ENCODE peak calls at places on chromosomes 3 and 15, in nine cellular contexts. C, W, Y, H, J, A, L, I and O are unnamed samples.

GRCh38 chr3:63639821-63640220 is 12.7 kb upstream of the SNTN start:
- DNase-seq in C (no peak), W (no peak), Y (no peak), H (no peak), J (no peak), A (no peak), L (no peak), I (no peak), O (no peak)

GRCh38 chr3:17510265-17510664 is 232.2 kb downstream of the TBC1D5 start:
- DNase-seq in C (no peak), W (no peak), Y (no peak), H (no peak), J (no peak), A (no peak), L (no peak), I (no peak), O (no peak)

GRCh38 chr3:52563984-52564383 is 27.6 kb downstream of the UQCC5 start:
- DNase-seq in C (no peak), W (no peak), Y (no peak), H (no peak), J (no peak), A (no peak), L (no peak), I (no peak), O (no peak)

GRCh38 chr3:66138336-66139234 is 82.2 kb upstream of the SLC25A26 start:
- DNase-seq in C (peak; percentile 49), W (no peak), Y (no peak), H (peak; percentile 68), J (no peak), A (peak; percentile 61), L (peak; percentile 49), I (no peak), O (peak; percentile 33)

GRCh38 chr15:31302029-31302657 is 24.5 kb upstream of the KLF13 start:
- DNase-seq in C (no peak), W (no peak), Y (no peak), H (no peak), J (peak; percentile 81), A (no peak), L (no peak), I (no peak), O (no peak)

GRCh38 chr3:60364475-60364874 is 886.8 kb downstream of the FHIT start:
- DNase-seq in C (no peak), W (no peak), Y (no peak), H (no peak), J (no peak), A (no peak), L (no peak), I (no peak), O (no peak)

GRCh38 chr15:68285243-68285980 is 7.9 kb downstream of the FEM1B start:
- DNase-seq in C (no peak), W (no peak), Y (no peak), H (no peak), J (no peak), A (no peak), L (no peak), I (no peak), O (no peak)

GRCh38 chr3:115401298-115401697 is 222.0 kb upstream of the GAP43 start:
- DNase-seq in C (peak; percentile 40), W (no peak), Y (no peak), H (peak; percentile 95), J (no peak), A (no peak), L (no peak), I (no peak), O (no peak)

GRCh38 chr3:15520185-15520584 is 1.3 kb downstream of the COLQ start:
- DNase-seq in C (no peak), W (no peak), Y (no peak), H (no peak), J (no peak), A (no peak), L (no peak), I (peak; percentile 60), O (peak; percentile 60)

GRCh38 chr3:24454862-24455261 is 39.8 kb downstream of the THRB start:
- DNase-seq in C (no peak), W (no peak), Y (no peak), H (no peak), J (no peak), A (no peak), L (no peak), I (no peak), O (no peak)

GRCh38 chr3:89227218-89227617 is 119.8 kb downstream of the EPHA3 start:
- DNase-seq in C (no peak), W (no peak), Y (no peak), H (peak; percentile 67), J (no peak), A (no peak), L (no peak), I (no peak), O (no peak)

DNA sequence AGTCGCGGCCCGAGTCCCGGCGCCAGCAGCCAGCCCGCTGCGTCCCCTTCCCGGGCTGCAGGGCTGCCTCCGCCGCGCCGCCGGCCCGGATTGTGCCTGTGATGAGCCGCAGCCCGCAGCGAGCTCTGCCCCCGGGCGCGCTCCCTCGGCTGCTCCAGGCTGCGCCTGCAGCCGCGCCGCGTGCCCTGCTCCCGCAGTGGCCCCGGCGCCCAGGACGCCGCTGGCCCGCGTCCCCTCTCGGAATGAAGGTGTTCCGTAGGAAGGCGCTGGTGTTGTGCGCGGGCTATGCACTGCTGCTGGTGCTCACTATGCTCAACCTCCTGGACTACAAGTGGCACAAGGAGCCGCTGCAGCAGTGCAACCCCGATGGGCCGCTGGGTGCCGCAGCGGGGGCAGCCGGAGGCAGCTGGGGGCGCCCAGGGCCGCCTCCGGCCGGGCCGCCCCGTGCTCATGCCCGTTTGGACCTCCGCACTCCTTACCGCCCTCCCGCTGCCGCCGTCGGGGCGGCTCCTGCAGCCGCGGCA is 1.2 kb downstream of the CHST2 start:
- DNase-seq in C (peak; percentile 40), W (peak; percentile 56), Y (peak; percentile 74), H (peak; percentile 26), J (no peak), A (peak; percentile 27), L (peak; percentile 78), I (no peak), O (peak; percentile 56)
- TF ChIP-seq CTCF in C (peak; percentile 32), W (no peak), Y (peak; percentile 37), H (peak; percentile 29), J (no peak), A (no peak), L (peak; percentile 34), I (no peak), O (no peak)

DNA sequence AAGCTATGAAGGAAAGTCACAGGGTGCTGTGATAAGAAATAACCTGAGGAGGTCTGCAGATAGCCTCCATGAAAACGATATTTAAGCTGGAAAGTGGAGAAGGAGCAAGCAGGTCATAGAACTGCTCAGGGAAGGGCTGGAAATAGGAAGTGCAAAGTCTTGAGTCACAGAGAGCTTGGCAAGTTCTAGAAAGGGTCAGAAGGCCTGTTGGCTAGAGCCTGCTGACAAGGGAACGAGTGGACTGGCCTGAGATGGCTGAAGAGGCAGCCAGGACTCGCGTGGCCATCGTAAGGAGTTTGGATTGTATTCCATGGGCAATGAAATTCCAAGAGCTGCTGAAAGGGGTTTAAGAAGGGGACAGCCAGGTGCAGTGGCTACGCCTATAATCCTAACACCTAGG is 64.7 kb upstream of the IL12A start:
- DNase-seq in C (no peak), W (no peak), Y (no peak), H (peak; percentile 56), J (no peak), A (no peak), L (no peak), I (no peak), O (no peak)
- TF ChIP-seq CTCF in C (no peak), W (no peak), Y (no peak), H (no peak), J (no peak), A (no peak), L (no peak), I (no peak), O (no peak)

GRCh38 chr3:170221924-170222646 is at the start of gene PRKCI:
- DNase-seq in C (peak; percentile 96), W (peak; percentile 64), Y (peak; percentile 78), H (peak; percentile 96), J (peak; percentile 98), A (peak; percentile 96), L (peak; percentile 93), I (peak; percentile 98), O (peak; percentile 93)

GRCh38 chr3:170226426-170226960 is 4.3 kb downstream of the PRKCI start:
- DNase-seq in C (no peak), W (no peak), Y (no peak), H (peak; percentile 51), J (no peak), A (no peak), L (no peak), I (no peak), O (no peak)

GRCh38 chr3:170225166-170225565 is 2.9 kb downstream of the PRKCI start:
- DNase-seq in C (no peak), W (no peak), Y (no peak), H (no peak), J (no peak), A (no peak), L (no peak), I (no peak), O (no peak)

GRCh38 chr3:170220871-170221270 is 1.4 kb upstream of the PRKCI start:
- DNase-seq in C (no peak), W (no peak), Y (no peak), H (peak; percentile 75), J (no peak), A (no peak), L (no peak), I (no peak), O (peak; percentile 19)

DNA sequence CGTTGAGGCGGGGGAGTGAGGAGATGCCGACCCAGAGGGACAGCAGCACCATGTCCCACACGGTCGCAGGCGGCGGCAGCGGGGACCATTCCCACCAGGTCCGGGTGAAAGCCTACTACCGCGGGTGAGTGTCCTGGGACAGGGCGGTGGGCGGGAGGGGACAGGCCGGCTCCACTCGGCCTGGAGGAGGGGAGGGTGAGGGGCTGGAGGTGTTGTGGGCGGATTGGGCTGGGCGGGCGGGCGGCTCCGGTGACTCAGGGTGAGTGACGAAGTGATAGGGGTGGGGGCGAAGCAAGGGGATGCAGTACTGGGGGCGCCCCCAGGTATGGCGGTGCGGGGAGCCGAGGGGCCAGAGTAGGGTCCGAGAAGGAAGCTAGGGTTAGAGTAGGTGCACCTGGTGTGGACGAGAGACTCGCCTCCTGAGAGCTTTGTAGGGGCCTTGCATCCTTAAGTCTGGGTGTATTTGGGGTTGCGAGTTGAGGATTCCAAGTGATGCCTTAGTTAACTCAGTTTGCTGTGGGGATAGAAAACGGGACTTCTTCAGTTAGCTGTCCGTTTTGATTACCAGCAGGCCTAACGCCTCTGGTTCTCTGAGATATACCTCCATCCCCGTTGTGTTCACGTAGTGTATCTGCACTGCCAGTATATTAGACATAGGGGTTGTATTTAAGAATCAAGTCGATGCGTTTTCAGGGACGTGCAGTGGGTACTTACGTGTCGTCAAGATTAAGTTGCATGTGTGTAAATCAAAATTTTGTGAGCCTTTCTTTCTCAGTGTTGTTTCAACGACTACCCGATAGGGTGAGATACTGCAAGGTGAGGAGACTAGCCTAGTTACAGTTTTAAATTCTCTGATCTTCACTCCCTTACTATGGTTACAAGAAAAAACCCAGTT is 670 bp downstream of the PRKCI start:
- DNase-seq in C (peak; percentile 51), W (no peak), Y (peak; percentile 52), H (peak; percentile 28), J (no peak), A (peak; percentile 34), L (peak; percentile 63), I (no peak), O (peak; percentile 69)
- TF ChIP-seq CTCF in C (peak; percentile 29), W (no peak), Y (no peak), H (no peak), J (no peak), A (no peak), L (no peak), I (no peak), O (no peak)

DNA sequence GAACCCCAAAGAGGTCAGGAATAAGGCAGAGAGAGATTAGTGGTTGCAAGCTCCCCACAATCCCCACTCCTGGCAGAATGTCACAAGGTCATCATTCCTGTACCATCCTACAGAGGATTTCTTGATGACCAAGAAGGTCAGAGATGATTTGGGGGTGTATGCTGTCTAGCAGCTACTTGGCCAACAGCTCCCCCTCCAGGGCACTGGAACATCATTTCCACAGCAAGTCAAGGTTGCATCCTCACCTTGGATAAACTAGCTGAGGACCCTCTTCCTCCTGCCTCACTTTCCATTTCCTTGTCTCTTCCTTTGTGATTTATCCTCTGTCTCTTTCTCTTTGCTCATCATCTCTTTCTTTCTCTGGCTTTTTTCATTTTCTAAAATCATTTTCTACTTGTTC is 106.3 kb downstream of the PROS1 start:
- DNase-seq in C (no peak), W (no peak), Y (no peak), H (no peak), J (no peak), A (no peak), L (no peak), I (no peak), O (no peak)
- TF ChIP-seq CTCF in C (peak; percentile 19), W (no peak), Y (no peak), H (no peak), J (no peak), A (no peak), L (no peak), I (no peak), O (no peak)